ENCODE peak calls at places on chromosomes 4 and X, in five cellular contexts. H, Z, I, F and R are unnamed samples. For H3K4me1, the result is how much of the 10 kb centered on the place peaks cover.

GRCh38 chr4:147453561-147454141 is 27.2 kb upstream of the EDNRA start:
- DNase-seq in I (peak), Z (no peak), F (peak), H (peak), R (peak)

GRCh38 chr4:5827108-5828004 is 65.5 kb downstream of the CRMP1 start:
- DNase-seq in Z (no peak), I (no peak), H (no peak), F (peak), R (no peak)

GRCh38 chr4:140609548-140610425 is 41.0 kb upstream of the UCP1 start:
- DNase-seq in H (peak), Z (peak), I (peak), F (peak), R (peak)

GRCh38 chr4:157294575-157294974 is 74.0 kb downstream of the GRIA2 start:
- DNase-seq in F (no peak), H (no peak), Z (no peak), I (no peak), R (no peak)

GRCh38 chrX:39397561-39398200 is 596.4 kb downstream of the MID1IP1 start:
- DNase-seq in F (no peak), I (no peak), Z (no peak), H (no peak), R (no peak)

GRCh38 chrX:129568349-129568748 is 28.3 kb downstream of the OCRL start:
- DNase-seq in F (no peak), Z (no peak), I (no peak), H (no peak), R (no peak)

GRCh38 chr4:158129649-158130048 is 43.2 kb downstream of the GASK1B start:
- DNase-seq in F (no peak), Z (no peak), I (no peak), H (peak), R (no peak)

GRCh38 chr4:16075061-16075460 is 8.8 kb downstream of the PROM1 start:
- DNase-seq in F (no peak), Z (no peak), I (no peak), H (no peak), R (no peak)

GRCh38 chrX:129965166-129965565 is 17.3 kb upstream of the BCORL1 start:
- DNase-seq in Z (no peak), F (no peak), I (no peak), H (no peak), R (no peak)

GRCh38 chr4:105154576-105154975 is 7.9 kb downstream of the TET2 start:
- DNase-seq in F (no peak), I (no peak), H (no peak), Z (no peak), R (no peak)

GRCh38 chr4:14143892-14144291 is 516.4 kb upstream of the BOD1L1 start:
- DNase-seq in F (no peak), I (no peak), H (no peak), Z (no peak), R (no peak)

GRCh38 chrX:40513835-40514234 is 66.9 kb upstream of the ATP6AP2 start:
- DNase-seq in Z (no peak), I (no peak), H (no peak), F (no peak), R (no peak)

GRCh38 chrX:19867411-19867732 is 20.0 kb downstream of the SH3KBP1 start:
- DNase-seq in F (peak), Z (no peak), H (no peak), I (peak), R (peak)
- H3K9ac ChIP-seq in F (no peak), Z (peak), H (no peak), I (no peak), R (no peak)

DNA sequence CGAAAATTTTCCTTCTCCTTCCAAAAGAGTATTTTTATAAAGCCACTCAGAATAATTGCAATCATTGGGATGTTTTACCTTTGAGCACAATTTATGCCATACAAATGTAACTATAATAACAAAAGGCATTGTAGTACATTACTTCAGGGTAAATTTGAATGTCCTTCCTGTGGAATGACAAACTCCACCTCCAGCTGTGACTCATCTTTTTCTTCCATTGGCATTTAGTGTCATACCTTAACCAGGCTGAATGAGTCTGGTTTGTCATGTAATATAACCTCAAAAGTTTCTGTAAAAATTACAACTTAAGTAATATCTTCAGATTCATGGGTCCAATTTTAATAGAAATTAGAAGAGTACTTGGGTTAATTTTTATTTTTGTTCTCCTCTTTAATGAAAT is 93.3 kb downstream of the TMEM47 start:
- DNase-seq in H (peak), I (no peak), F (no peak), Z (no peak), R (no peak)
- H3K4me1 ChIP-seq in H (under half), I (under half), F (under half), Z (under half), R (under half)

GRCh38 chr4:153115322-153116100 is 88.7 kb upstream of the TRIM2 start:
- DNase-seq in F (peak), Z (peak), H (peak), I (peak), R (peak)
- H3K4me3 ChIP-seq in F (no peak), Z (peak), H (peak), I (peak), R (peak)

GRCh38 chrX:109739625-109740024 is 6.6 kb upstream of the ACSL4 start:
- DNase-seq in F (no peak), I (no peak), Z (no peak), H (no peak), R (no peak)

GRCh38 chrX:109732319-109732779 is 708 bp downstream of the ACSL4 start:
- DNase-seq in H (peak), I (peak), F (peak), Z (no peak), R (peak)

GRCh38 chrX:109732780-109733657 is at the start of gene ACSL4:
- DNase-seq in Z (no peak), F (peak), H (peak), I (peak), R (peak)

GRCh38 chrX:109735241-109735744 is 2.2 kb upstream of the ACSL4 start:
- DNase-seq in I (no peak), F (no peak), H (no peak), Z (no peak), R (no peak)

GRCh38 chrX:109733658-109734022 is 583 bp upstream of the ACSL4 start:
- DNase-seq in I (peak), F (peak), H (no peak), Z (no peak), R (no peak)
- H3K9ac ChIP-seq in I (peak), F (peak), H (peak), Z (peak), R (peak)

GRCh38 chr4:183355405-183355804 is 33.2 kb upstream of the CLDN24 start:
- DNase-seq in H (peak), Z (no peak), F (peak), I (peak), R (peak)

GRCh38 chr4:183352546-183352945 is 30.3 kb upstream of the CLDN24 start:
- DNase-seq in F (no peak), I (no peak), Z (no peak), H (no peak), R (no peak)

GRCh38 chr4:183354213-183354612 is 32.0 kb upstream of the CLDN24 start:
- DNase-seq in H (peak), Z (no peak), F (no peak), I (no peak), R (no peak)

GRCh38 chr4:183356173-183356825 is 34.1 kb upstream of the CLDN24 start:
- DNase-seq in I (no peak), H (no peak), F (no peak), Z (no peak), R (no peak)

GRCh38 chr4:183353557-183353956 is 31.3 kb upstream of the CLDN24 start:
- DNase-seq in H (no peak), F (no peak), I (no peak), Z (no peak), R (no peak)
- H3K4me1 ChIP-seq in H (under half), F (under half), I (under half), Z (under half), R (under half)

DNA sequence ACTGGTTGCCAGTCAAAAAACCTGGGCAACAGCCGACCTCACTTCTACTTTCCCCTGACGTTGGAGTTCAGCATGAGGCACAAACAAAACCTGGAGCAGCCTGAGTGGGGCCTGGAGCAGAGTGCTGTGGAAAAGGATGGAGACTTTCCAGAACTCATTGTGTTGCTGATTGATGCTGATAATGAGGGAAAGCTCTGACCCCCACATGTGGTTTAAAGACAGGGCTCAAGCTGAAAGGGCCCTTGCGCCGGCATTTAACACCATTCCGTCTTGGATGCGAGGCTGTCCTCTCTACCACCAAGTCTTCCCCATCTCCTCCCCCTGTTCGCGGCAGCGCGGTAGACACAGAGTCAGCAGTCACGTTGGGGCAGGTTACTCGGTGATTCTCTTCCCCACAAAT is 630 bp downstream of the CCDC158 start:
- DNase-seq in Z (no peak), I (no peak), F (peak), H (no peak), R (no peak)
- H3K4me3 ChIP-seq in Z (no peak), I (peak), F (peak), H (peak), R (peak)

GRCh38 chrX:136779346-136779781 is 1.4 kb downstream of the ARHGEF6 start:
- DNase-seq in H (no peak), F (no peak), Z (peak), I (no peak), R (no peak)
- H3K9ac ChIP-seq in H (no peak), F (no peak), Z (peak), I (peak), R (peak)

DNA sequence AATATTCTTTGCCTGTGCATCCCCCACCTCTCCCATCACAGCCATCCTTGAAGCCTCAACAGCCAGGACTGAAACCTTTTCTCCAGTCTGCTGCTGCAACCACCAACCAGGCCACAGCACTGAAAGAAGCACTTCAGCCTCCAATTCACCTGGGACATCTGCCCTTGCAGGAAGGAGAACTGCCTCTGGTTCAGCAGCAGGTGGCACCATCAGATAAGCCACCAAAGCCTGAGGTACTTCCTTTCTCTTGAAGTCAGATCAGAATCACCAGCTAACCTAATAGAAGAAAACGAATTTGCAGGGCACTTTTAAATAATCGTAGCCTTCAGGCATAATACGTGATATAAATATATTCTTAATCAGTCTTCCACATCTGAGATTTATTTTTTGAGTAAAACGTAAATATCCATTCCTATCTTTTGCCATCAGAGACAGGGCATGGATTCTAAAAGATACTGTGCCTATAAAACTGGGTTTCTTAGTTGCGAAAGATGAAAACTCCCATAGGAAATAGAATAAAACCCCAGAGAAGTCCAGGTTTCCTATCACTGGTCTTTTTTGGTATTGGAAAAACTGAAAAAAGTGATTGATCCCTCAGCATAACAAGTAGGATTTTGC is 9.5 kb downstream of the AMBN start:
- DNase-seq in I (peak), Z (peak), H (peak), F (peak), R (peak)
- H3K4me1 ChIP-seq in I (under half), Z (under half), H (under half), F (under half), R (under half)

DNA sequence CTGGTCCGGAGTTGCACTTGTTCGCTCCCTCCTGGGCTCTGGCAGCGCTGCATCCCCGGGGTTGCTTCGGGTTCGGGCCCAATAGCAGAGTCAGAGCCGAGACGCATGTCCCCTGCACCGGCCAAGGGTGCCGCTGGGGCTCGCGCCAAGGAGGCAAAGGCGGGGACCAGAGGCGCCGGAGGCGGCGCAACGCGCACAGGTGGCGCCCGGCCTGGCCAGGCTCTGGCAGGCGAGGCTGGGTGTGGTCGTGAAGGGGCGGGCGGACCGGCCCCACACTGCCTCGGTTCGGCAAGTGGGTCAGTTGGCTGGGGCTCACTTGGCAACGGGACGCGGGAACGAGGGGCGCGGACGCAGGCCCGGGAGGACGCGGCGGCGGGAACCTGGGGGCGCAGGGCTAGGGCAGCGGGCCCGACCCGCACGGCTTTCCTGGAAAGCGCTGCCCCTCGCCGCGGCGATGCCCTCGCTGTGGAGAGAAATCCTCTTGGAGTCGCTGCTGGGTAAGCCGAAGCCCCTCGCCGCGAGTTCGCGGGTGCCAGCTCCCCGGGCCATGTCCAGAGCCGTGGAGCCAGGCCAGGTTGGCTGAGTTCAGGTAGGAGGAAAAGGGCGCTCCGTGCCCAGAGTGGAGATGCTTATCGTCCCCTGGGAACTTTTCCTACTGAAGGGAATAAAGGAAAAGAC is at the start of gene CWH43:
- DNase-seq in Z (no peak), H (no peak), I (no peak), F (no peak), R (no peak)
- H3K4me3 ChIP-seq in Z (no peak), H (peak), I (peak), F (no peak), R (no peak)